ENCODE peak calls at places on chromosomes 5 and 9, in eight cellular contexts. M, U, K, E, X, Z, T and Y are unnamed samples. For H3K79me2, the result is how much of the 10 kb centered on the place peaks cover.

GRCh38 chr9:128684325-128685021 is 4.5 kb upstream of the SET start:
- DNase-seq in M (peak), U (peak), K (peak), E (peak), X (peak), Z (no peak), T (peak), Y (peak)

GRCh38 chr5:14263700-14264099 is 120.6 kb downstream of the TRIO start:
- DNase-seq in M (no peak), U (no peak), K (no peak), E (no peak), X (no peak), Z (no peak), T (peak), Y (peak)

GRCh38 chr5:154783774-154784460 is 28.7 kb downstream of the LARP1 start:
- DNase-seq in M (no peak), U (no peak), K (no peak), E (no peak), X (no peak), Z (no peak), T (no peak), Y (no peak)

GRCh38 chr5:135697959-135698345 is 119.2 kb upstream of the CXCL14 start:
- DNase-seq in M (no peak), U (no peak), K (no peak), E (no peak), X (no peak), Z (no peak), T (no peak), Y (no peak)

GRCh38 chr5:95723632-95724369 is 7.3 kb upstream of the RHOBTB3 start:
- DNase-seq in M (peak), U (no peak), K (no peak), E (no peak), X (no peak), Z (peak), T (no peak), Y (no peak)

GRCh38 chr5:1536298-1537165 is 12.8 kb upstream of the LPCAT1 start:
- DNase-seq in M (no peak), U (no peak), K (no peak), E (no peak), X (no peak), Z (no peak), T (peak), Y (peak)

GRCh38 chr5:103469288-103470065 is 93.1 kb downstream of the NUDT12 start:
- DNase-seq in M (no peak), U (no peak), K (no peak), E (peak), X (no peak), Z (no peak), T (no peak), Y (no peak)

GRCh38 chr9:132404228-132404881 is 2.3 kb downstream of the TTF1 start:
- DNase-seq in M (no peak), U (no peak), K (no peak), E (no peak), X (no peak), Z (no peak), T (no peak), Y (peak)

GRCh38 chr5:147690595-147690994 is 91.9 kb downstream of the JAKMIP2 start:
- DNase-seq in M (peak), U (no peak), K (peak), E (peak), X (peak), Z (no peak), T (no peak), Y (peak)

GRCh38 chr5:172429201-172429940 is 25.0 kb downstream of the SH3PXD2B start:
- DNase-seq in M (no peak), U (no peak), K (no peak), E (no peak), X (peak), Z (no peak), T (no peak), Y (no peak)

GRCh38 chr5:75824323-75824722 is 107.1 kb upstream of the POC5 start:
- DNase-seq in M (no peak), U (no peak), K (no peak), E (no peak), X (no peak), Z (no peak), T (peak), Y (no peak)

GRCh38 chr9:124410321-124410913 is 4.8 kb downstream of the PSMB7 start:
- DNase-seq in M (peak), U (no peak), K (no peak), E (no peak), X (no peak), Z (no peak), T (peak), Y (no peak)

GRCh38 chr5:30197662-30198061 is 995.8 kb upstream of the CDH6 start:
- DNase-seq in M (no peak), U (no peak), K (no peak), E (no peak), X (no peak), Z (no peak), T (peak), Y (no peak)

GRCh38 chr5:33432656-33433055 is 8.1 kb upstream of the TARS1 start:
- DNase-seq in M (no peak), U (no peak), K (no peak), E (no peak), X (no peak), Z (no peak), T (no peak), Y (no peak)

GRCh38 chr5:173925449-173926071 is 37.4 kb downstream of the CPEB4 start:
- DNase-seq in M (peak), U (peak), K (peak), E (peak), X (peak), Z (no peak), T (peak), Y (peak)

GRCh38 chr5:130400091-130400490 is 495.8 kb downstream of the CHSY3 start:
- DNase-seq in M (no peak), U (no peak), K (no peak), E (peak), X (peak), Z (no peak), T (no peak), Y (no peak)

GRCh38 chr9:116468369-116468768 is 218.7 kb upstream of the TRIM32 start:
- DNase-seq in M (no peak), U (no peak), K (no peak), E (no peak), X (no peak), Z (no peak), T (no peak), Y (no peak)

GRCh38 chr5:107486489-107486888 is 184.2 kb downstream of the EFNA5 start:
- DNase-seq in M (no peak), U (no peak), K (peak), E (peak), X (no peak), Z (no peak), T (no peak), Y (no peak)

GRCh38 chr5:111532873-111533272 is 20.5 kb upstream of the STARD4 start:
- DNase-seq in M (no peak), U (no peak), K (no peak), E (no peak), X (no peak), Z (no peak), T (no peak), Y (no peak)

GRCh38 chr5:5017827-5018559 is 122.1 kb upstream of the ADAMTS16 start:
- DNase-seq in M (no peak), U (no peak), K (no peak), E (peak), X (no peak), Z (no peak), T (no peak), Y (no peak)

GRCh38 chr9:129624168-129624759 is 1.7 kb upstream of the NTMT1 start:
- DNase-seq in M (peak), U (peak), K (peak), E (peak), X (peak), Z (peak), T (peak), Y (peak)

GRCh38 chr9:135812961-135813360 is 94.4 kb downstream of the CAMSAP1 start:
- DNase-seq in M (no peak), U (no peak), K (no peak), E (no peak), X (no peak), Z (no peak), T (no peak), Y (no peak)

GRCh38 chr5:626850-627249 is 14.7 kb downstream of the CEP72 start:
- DNase-seq in M (no peak), U (no peak), K (no peak), E (no peak), X (no peak), Z (no peak), T (peak), Y (no peak)

GRCh38 chr9:73869261-73869660 is 627.9 kb upstream of the RORB start:
- DNase-seq in M (no peak), U (peak), K (no peak), E (peak), X (peak), Z (no peak), T (peak), Y (peak)

GRCh38 chr5:143543358-143544255 is 140.1 kb upstream of the NR3C1 start:
- DNase-seq in M (peak), U (no peak), K (no peak), E (peak), X (no peak), Z (no peak), T (no peak), Y (no peak)

GRCh38 chr9:88303785-88304495 is 84.3 kb upstream of the SPIN1 start:
- DNase-seq in M (no peak), U (no peak), K (no peak), E (peak), X (no peak), Z (no peak), T (no peak), Y (no peak)

GRCh38 chr9:91138760-91139159 is 223.0 kb downstream of the AUH start:
- DNase-seq in M (no peak), U (no peak), K (peak), E (peak), X (no peak), Z (no peak), T (no peak), Y (no peak)

GRCh38 chr9:111068816-111069215 is 30.5 kb upstream of the LPAR1 start:
- DNase-seq in M (no peak), U (no peak), K (no peak), E (no peak), X (no peak), Z (no peak), T (no peak), Y (no peak)
- H3K79me2 ChIP-seq in M (under half), U (under half), K (under half), E (under half), X (under half), Z (under half), T (under half), Y (under half)

GRCh38 chr5:83036991-83037390 is 40.2 kb downstream of the TMEM167A start:
- DNase-seq in M (no peak), U (peak), K (no peak), E (no peak), X (no peak), Z (no peak), T (no peak), Y (no peak)
- TF ChIP-seq EZH2phosphoT487 in M (no peak), U (no peak), K (no peak), E (no peak), X (no peak), Z (no peak), T (no peak), Y (no peak)

GRCh38 chr9:37309136-37309535 is 113.4 kb upstream of the GRHPR start:
- DNase-seq in M (peak), U (peak), K (no peak), E (peak), X (peak), Z (no peak), T (peak), Y (peak)
- TF ChIP-seq CTCF in M (peak), U (peak), K (no peak), E (peak), X (peak), Z (peak), T (peak), Y (peak)

DNA sequence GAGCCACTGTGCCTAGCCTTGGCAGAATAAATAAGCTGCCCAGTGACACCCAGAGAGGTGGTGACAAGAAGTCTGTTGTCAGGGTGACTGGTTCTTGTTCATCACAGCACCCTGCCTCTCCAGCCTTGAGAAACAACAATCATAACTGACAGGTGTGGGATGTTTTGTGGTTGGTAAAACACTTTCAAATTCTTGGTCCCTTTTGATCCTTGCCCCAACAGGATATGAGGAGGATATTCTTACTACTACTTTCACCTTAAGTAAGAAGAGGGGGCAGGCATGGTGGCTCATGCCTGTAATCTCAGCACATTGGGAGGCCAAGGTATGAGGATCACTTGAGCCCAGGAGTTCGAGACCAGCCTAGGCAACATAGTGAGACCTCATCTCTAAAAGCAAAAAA is 14.2 kb upstream of the FRRS1L start:
- DNase-seq in M (no peak), U (no peak), K (no peak), E (no peak), X (no peak), Z (no peak), T (peak), Y (peak)
- H3K79me2 ChIP-seq in M (under half), U (under half), K (under half), E (under half), X (under half), Z (under half), T (under half), Y (under half)

DNA sequence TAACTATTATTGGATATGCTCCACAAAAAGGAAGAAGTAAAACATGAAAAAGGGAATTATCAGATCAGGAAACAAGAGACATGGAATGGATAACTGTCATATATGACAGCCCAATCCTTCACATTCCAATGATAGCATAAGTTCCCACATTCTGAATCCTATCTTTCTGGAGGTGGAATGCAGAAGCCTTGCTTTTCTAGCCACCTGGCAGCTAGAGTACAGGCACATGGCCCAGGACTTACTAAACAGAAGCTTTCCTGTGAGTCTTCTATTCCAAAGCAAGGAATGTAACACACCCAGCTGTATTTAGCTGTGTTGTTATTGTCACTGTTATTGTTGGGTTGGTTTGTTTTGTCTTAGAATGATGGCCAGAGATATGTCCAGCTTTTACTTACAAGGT is 780.5 kb upstream of the ZNF608 start:
- DNase-seq in M (peak), U (no peak), K (no peak), E (no peak), X (no peak), Z (no peak), T (no peak), Y (no peak)
- TF ChIP-seq EZH2phosphoT487 in M (no peak), U (no peak), K (no peak), E (no peak), X (no peak), Z (no peak), T (no peak), Y (no peak)

GRCh38 chr5:132504746-132505145 is 14.2 kb upstream of the IRF1 start:
- DNase-seq in M (no peak), U (no peak), K (no peak), E (no peak), X (peak), Z (no peak), T (no peak), Y (no peak)

GRCh38 chr5:132510076-132510475 is 19.5 kb upstream of the IRF1 start:
- DNase-seq in M (no peak), U (no peak), K (no peak), E (peak), X (no peak), Z (no peak), T (no peak), Y (no peak)

GRCh38 chr5:132503244-132503643 is 12.7 kb upstream of the IRF1 start:
- DNase-seq in M (no peak), U (no peak), K (no peak), E (no peak), X (no peak), Z (no peak), T (no peak), Y (no peak)

GRCh38 chr5:132505641-132506040 is 15.1 kb upstream of the IRF1 start:
- DNase-seq in M (no peak), U (no peak), K (no peak), E (no peak), X (peak), Z (no peak), T (no peak), Y (no peak)

DNA sequence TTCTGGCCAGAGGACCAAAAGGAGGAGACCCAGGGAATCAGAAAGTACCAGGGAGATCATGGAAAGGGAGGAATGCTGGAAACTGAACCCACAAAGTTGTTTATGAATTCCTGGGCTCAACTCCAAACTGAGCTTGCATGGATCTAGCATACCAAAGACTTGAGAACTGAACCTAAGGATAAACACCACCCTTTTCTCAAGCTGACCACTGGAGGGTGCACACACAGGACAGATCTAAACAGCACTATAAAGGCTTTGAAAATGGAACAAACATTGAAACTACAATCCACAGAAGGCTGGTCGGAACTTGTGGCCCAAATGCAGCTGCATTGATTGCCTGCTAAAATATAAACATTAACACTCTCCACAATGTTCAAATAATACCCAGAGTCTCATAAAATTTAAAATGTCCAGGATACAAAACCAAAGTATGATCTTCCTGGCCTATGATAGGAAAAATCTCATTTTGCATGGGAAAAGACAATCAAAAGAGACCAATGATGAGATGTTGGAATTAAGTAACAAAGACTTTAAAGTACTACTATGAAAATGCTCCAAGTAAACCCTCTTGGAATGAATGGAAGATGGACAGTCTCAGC is 15.6 kb upstream of the IRF1 start:
- DNase-seq in M (peak), U (peak), K (peak), E (peak), X (peak), Z (peak), T (peak), Y (peak)
- TF ChIP-seq CTCF in M (peak), U (peak), K (no peak), E (peak), X (peak), Z (peak), T (peak), Y (peak)

DNA sequence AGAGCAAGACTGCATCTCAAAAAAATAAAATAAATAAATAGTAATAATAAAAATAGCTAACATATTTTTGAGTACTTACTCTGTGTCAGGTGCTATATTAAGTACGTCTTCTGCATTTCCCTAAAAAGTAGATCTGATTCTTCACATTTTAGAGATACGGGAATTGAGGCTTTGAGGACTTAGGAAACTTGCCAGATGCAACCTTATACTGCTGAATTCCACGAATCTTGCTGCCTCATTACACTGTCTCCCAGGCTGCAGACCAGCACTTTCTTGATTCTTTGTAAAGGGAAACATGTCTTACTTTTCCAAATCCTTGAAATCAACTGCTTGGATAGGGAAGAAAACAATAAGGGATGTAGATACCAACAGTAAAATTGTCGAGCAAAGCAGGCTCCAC is 124.4 kb upstream of the RAI14 start:
- DNase-seq in M (no peak), U (no peak), K (no peak), E (no peak), X (no peak), Z (no peak), T (no peak), Y (no peak)
- H3K79me2 ChIP-seq in M (under half), U (under half), K (under half), E (under half), X (under half), Z (under half), T (under half), Y (under half)